ENCODE peak calls at places on chromosomes 16 and 17, in five cellular contexts. Z, I, C, Y and W are unnamed samples.
A peak's percentile ranks its signal among the peaks of the same experiment; 100 is the strongest.

GRCh38 chr16:13136896-13137295 is 235.5 kb downstream of the SHISA9 start:
- DNase-seq in Z (no peak), I (no peak), C (no peak), Y (no peak), W (no peak)

GRCh38 chr16:65644821-65645220 is 523.0 kb upstream of the CDH11 start:
- DNase-seq in Z (no peak), I (peak; percentile 82), C (no peak), Y (no peak), W (no peak)

GRCh38 chr16:69095179-69095578 is 10.3 kb upstream of the HAS3 start:
- DNase-seq in Z (no peak), I (no peak), C (no peak), Y (no peak), W (no peak)

GRCh38 chr16:35210681-35211433 is 1751.4 kb downstream of the TP53TG3F start:
- DNase-seq in Z (no peak), I (no peak), C (no peak), Y (no peak), W (peak; percentile 13)

GRCh38 chr17:82710499-82711232 is 5.8 kb upstream of the FN3KRP start:
- DNase-seq in Z (peak; percentile 47), I (no peak), C (no peak), Y (no peak), W (no peak)

GRCh38 chr16:15786501-15786900 is 70.3 kb downstream of the MYH11 start:
- DNase-seq in Z (no peak), I (no peak), C (no peak), Y (no peak), W (no peak)

GRCh38 chr16:14135704-14136103 is 64.6 kb downstream of the MRTFB start:
- DNase-seq in Z (no peak), I (no peak), C (no peak), Y (no peak), W (no peak)

GRCh38 chr16:57762365-57763289 is 27.1 kb downstream of the KATNB1 start:
- DNase-seq in Z (no peak), I (no peak), C (no peak), Y (no peak), W (no peak)

GRCh38 chr16:72066747-72067146 is 3.7 kb downstream of the HPR start:
- DNase-seq in Z (peak; percentile 77), I (peak; percentile 72), C (peak; percentile 65), Y (peak; percentile 23), W (no peak)

GRCh38 chr17:82753516-82753915 is 1.7 kb downstream of the TBCD start:
- DNase-seq in Z (peak; percentile 22), I (no peak), C (no peak), Y (no peak), W (no peak)

DNA sequence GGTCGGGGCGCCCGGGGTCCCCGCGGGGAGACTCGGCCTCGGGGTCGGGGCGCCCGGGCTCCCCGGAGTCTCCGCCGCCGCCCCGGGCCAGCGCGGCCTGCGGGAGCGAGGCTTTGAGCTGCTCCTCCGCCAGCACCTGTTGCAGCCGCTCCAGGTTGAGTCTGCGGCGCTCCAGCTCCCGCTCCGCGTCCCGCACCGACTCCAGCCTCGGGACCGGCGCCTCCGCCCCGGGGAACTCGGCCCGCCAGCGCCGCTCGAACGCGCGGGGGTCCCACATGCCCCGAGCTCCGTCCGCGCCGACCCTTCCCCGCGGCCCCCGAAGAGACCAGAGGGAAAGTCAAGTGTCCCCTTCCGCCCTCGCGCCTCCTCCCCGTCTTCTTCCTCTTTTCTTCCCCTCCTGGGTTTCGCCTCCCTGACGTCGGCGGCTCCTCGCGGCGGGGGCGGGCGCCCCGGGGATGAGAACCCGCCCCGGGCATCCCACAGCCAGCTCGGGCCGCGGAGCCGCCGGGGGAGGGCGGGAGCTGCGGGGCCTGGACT is 40.8 kb upstream of the BHLHA9 start:
- DNase-seq in Z (peak; percentile 53), I (no peak), C (peak; percentile 69), Y (no peak), W (peak; percentile 42)
- TF ChIP-seq EZH2 in Z (peak; percentile 92), I (peak; percentile 81), C (peak; percentile 94), Y (peak; percentile 71), W (peak; percentile 96)

GRCh38 chr16:799111-799947 is 1.2 kb downstream of the GNG13 start:
- DNase-seq in Z (no peak), I (no peak), C (no peak), Y (no peak), W (no peak)
- TF ChIP-seq EZH2 in Z (no peak), I (no peak), C (no peak), Y (no peak), W (no peak)

GRCh38 chr17:9971991-9972390 is 66.9 kb upstream of the RCVRN start:
- DNase-seq in Z (no peak), I (no peak), C (peak; percentile 71), Y (peak; percentile 19), W (no peak)
- TF ChIP-seq EZH2 in Z (no peak), I (no peak), C (no peak), Y (no peak), W (no peak)

GRCh38 chr17:79144090-79144610 is 69.5 kb downstream of the ENGASE start:
- DNase-seq in Z (no peak), I (no peak), C (no peak), Y (no peak), W (no peak)

GRCh38 chr17:79138826-79139225 is 64.2 kb downstream of the ENGASE start:
- DNase-seq in Z (no peak), I (no peak), C (no peak), Y (no peak), W (no peak)

GRCh38 chr17:79142375-79142774 is 67.8 kb downstream of the ENGASE start:
- DNase-seq in Z (no peak), I (no peak), C (no peak), Y (no peak), W (no peak)

GRCh38 chr17:79145548-79145947 is 70.9 kb downstream of the ENGASE start:
- DNase-seq in Z (no peak), I (no peak), C (no peak), Y (no peak), W (no peak)

DNA sequence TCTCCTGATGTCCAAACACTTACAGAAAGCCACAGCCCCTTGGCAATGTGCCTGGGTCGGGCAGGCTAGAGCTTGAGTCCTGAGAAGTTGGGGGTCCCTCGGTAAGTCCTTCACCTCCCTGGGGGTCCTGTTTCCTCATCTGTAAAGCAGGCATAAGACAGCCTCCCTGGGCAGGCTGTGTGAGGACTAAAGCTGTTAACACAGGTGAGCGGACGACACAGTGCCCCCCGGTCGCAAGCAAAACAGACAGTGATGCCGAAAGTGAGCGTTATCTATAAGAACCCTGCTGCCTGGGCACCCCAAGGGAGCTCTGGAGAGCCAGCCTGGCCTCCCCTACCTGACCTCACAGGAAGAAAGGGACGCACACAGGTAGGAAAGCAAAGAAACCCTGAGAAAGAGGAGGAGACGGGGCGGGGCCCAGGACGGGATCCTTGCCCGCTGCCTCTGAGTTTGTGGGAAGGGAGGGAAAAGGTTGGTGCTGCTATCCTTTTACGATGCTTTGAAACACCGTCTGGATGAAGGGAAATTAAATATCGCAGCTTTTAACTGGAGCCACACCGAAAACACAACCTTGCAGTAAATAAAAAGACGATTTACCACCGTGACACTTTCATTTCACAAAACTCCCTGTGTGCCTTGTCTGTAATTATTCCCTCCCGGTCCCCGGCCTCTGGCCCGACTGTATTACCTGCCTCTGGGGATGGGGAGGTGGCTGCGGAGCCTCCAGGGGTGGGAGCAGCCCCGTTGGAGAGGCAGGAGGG is 67.1 kb downstream of the ENGASE start:
- DNase-seq in Z (no peak), I (no peak), C (no peak), Y (no peak), W (no peak)
- TF ChIP-seq EZH2 in Z (no peak), I (no peak), C (no peak), Y (no peak), W (no peak)

GRCh38 chr17:4641297-4642195 is at the start of gene ALOX15:
- DNase-seq in Z (peak; percentile 60), I (no peak), C (no peak), Y (no peak), W (no peak)
- TF ChIP-seq EZH2 in Z (peak; percentile 85), I (no peak), C (peak; percentile 28), Y (peak; percentile 72), W (no peak)

DNA sequence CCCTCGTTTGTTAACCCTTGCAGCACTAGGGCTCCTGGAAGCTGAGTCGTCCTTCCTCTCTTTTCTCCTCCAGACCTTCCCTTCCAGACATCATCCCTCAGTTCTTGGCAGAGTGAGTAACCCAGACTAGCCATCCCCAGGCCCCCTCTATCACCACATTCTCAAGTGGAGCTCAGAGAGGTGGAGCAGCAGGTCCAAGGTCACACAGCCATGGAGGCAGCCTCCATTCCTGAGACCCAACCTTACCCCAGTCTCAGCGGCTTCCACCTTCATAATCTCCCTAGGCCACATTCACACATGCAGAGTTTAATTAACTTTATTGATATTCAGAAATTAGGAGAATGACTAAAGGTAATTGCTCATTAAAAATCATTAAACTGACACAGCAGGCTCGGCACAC is 3.0 kb downstream of the SEZ6 start:
- DNase-seq in Z (no peak), I (no peak), C (no peak), Y (no peak), W (no peak)
- TF ChIP-seq EZH2 in Z (no peak), I (no peak), C (no peak), Y (no peak), W (no peak)

DNA sequence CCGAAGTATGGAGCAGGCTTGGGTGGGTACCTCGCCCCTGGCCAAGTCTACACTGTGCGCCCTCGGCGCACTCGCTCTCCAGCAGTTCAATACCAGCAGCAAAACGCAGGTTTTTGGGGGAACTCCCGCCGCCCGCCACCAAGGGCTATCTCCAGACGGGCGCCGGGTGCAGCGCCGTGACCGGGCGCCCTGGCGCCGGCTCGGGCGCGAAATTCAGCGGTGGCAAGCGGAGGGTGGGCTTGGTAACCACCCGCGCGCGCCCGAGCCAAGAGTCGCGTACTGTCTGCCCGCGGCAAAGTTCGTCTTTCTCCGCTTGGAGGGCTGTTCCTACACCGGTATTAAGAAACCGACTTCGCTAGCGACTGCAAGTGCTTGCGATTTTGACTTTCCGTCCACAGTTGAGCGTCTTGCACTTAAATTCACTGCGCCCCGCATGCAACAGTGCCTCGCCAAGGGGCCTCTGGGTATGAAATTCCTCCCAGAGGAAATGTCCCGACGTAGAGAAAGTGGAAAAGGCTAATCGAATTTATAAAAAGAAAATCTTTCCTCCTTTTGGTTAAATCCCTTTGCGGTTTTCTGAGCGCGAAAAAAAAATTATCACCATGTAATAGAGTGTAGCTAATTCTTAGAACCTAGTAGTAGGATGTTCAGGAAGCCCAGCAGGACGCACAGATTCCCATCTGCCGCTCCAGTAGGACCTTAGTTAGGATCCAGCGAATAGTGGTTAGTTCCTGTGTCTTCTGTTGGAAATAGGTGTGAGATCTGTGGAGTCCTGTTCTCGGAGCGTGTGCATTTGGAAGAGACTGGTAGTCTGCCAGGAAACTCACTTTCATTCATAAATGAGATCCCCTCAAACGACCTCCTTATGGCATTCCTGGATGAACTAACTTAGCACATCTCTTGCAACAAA is 5.1 kb upstream of the SALL1 start:
- DNase-seq in Z (peak; percentile 67), I (no peak), C (peak; percentile 63), Y (peak; percentile 76), W (no peak)
- TF ChIP-seq EZH2 in Z (peak; percentile 72), I (peak; percentile 42), C (no peak), Y (peak; percentile 33), W (no peak)

GRCh38 chr17:80413771-80414507 is 1.0 kb upstream of the ENDOV start:
- DNase-seq in Z (no peak), I (no peak), C (peak; percentile 27), Y (no peak), W (no peak)
- TF ChIP-seq EZH2 in Z (no peak), I (no peak), C (no peak), Y (no peak), W (no peak)

GRCh38 chr17:68600881-68601564 is at the start of gene FAM20A:
- DNase-seq in Z (peak; percentile 53), I (no peak), C (peak; percentile 69), Y (no peak), W (no peak)
- TF ChIP-seq EZH2 in Z (no peak), I (no peak), C (no peak), Y (peak; percentile 74), W (no peak)